ENCODE peak calls at places on chromosomes 11 and 22, in nine cellular contexts. One of them, this sample, is unnamed.

GRCh38 chr11:125338886-125339811 is 156.9 kb downstream of the FEZ1 start:
- DNase-seq in head of caudate nucleus: peak; percentile 33
- DNase-seq in stimulated activated CD4-positive, alpha-beta T cell treated with anti-CD3 and anti-CD28 coated beads, Interleukin-2, amount 100 ng/mL, for 48 hours: no peak
- DNase-seq in neuronal stem cell: no peak
- DNase-seq in nucleus accumbens: no peak
- DNase-seq in SJSA1: no peak
- DNase-seq in iPS-NIHi11: no peak
- DNase-seq in left ventricle myocardium inferior: no peak
- DNase-seq in uterus: peak; percentile 80
- DNase-seq in this sample: no peak

GRCh38 chr11:111765320-111765983 is 737 bp downstream of the PPP2R1B start:
- DNase-seq in left ventricle myocardium inferior: no peak
- DNase-seq in SJSA1: peak; percentile 20
- DNase-seq in nucleus accumbens: no peak
- DNase-seq in head of caudate nucleus: no peak
- DNase-seq in uterus: no peak
- DNase-seq in iPS-NIHi11: peak; percentile 68
- DNase-seq in stimulated activated CD4-positive, alpha-beta T cell treated with anti-CD3 and anti-CD28 coated beads, Interleukin-2, amount 100 ng/mL, for 48 hours: peak; percentile 6
- DNase-seq in neuronal stem cell: no peak
- DNase-seq in this sample: no peak

GRCh38 chr11:8099291-8099899 is 18.4 kb downstream of the TUB start:
- DNase-seq in nucleus accumbens: peak; percentile 64
- DNase-seq in uterus: peak; percentile 77
- DNase-seq in head of caudate nucleus: peak; percentile 88
- DNase-seq in stimulated activated CD4-positive, alpha-beta T cell treated with anti-CD3 and anti-CD28 coated beads, Interleukin-2, amount 100 ng/mL, for 48 hours: peak; percentile 65
- DNase-seq in left ventricle myocardium inferior: peak; percentile 75
- DNase-seq in iPS-NIHi11: peak; percentile 72
- DNase-seq in neuronal stem cell: peak; percentile 63
- DNase-seq in SJSA1: peak; percentile 21
- DNase-seq in this sample: peak; percentile 59

GRCh38 chr11:57638005-57638760 is 11.5 kb downstream of the YPEL4 start:
- DNase-seq in neuronal stem cell: peak; percentile 93
- DNase-seq in nucleus accumbens: peak; percentile 65
- DNase-seq in stimulated activated CD4-positive, alpha-beta T cell treated with anti-CD3 and anti-CD28 coated beads, Interleukin-2, amount 100 ng/mL, for 48 hours: no peak
- DNase-seq in left ventricle myocardium inferior: peak; percentile 63
- DNase-seq in iPS-NIHi11: peak; percentile 97
- DNase-seq in uterus: peak; percentile 82
- DNase-seq in SJSA1: peak; percentile 74
- DNase-seq in head of caudate nucleus: peak; percentile 82
- DNase-seq in this sample: no peak

GRCh38 chr22:25627271-25627848 is 62.9 kb downstream of the GRK3 start:
- DNase-seq in SJSA1: peak; percentile 39
- DNase-seq in iPS-NIHi11: no peak
- DNase-seq in stimulated activated CD4-positive, alpha-beta T cell treated with anti-CD3 and anti-CD28 coated beads, Interleukin-2, amount 100 ng/mL, for 48 hours: no peak
- DNase-seq in head of caudate nucleus: no peak
- DNase-seq in left ventricle myocardium inferior: no peak
- DNase-seq in neuronal stem cell: no peak
- DNase-seq in nucleus accumbens: no peak
- DNase-seq in uterus: no peak
- DNase-seq in this sample: no peak

GRCh38 chr11:104524276-104524675 is 360.3 kb upstream of the PDGFD start:
- DNase-seq in left ventricle myocardium inferior: no peak
- DNase-seq in uterus: no peak
- DNase-seq in SJSA1: no peak
- DNase-seq in head of caudate nucleus: no peak
- DNase-seq in neuronal stem cell: no peak
- DNase-seq in nucleus accumbens: no peak
- DNase-seq in iPS-NIHi11: no peak
- DNase-seq in stimulated activated CD4-positive, alpha-beta T cell treated with anti-CD3 and anti-CD28 coated beads, Interleukin-2, amount 100 ng/mL, for 48 hours: no peak
- DNase-seq in this sample: no peak

GRCh38 chr22:36471341-36471821 is 10.1 kb downstream of the TXN2 start:
- DNase-seq in uterus: no peak
- DNase-seq in iPS-NIHi11: no peak
- DNase-seq in stimulated activated CD4-positive, alpha-beta T cell treated with anti-CD3 and anti-CD28 coated beads, Interleukin-2, amount 100 ng/mL, for 48 hours: no peak
- DNase-seq in SJSA1: peak; percentile 57
- DNase-seq in neuronal stem cell: no peak
- DNase-seq in nucleus accumbens: no peak
- DNase-seq in left ventricle myocardium inferior: no peak
- DNase-seq in head of caudate nucleus: no peak
- DNase-seq in this sample: no peak

GRCh38 chr11:27718853-27719574 is 18.8 kb upstream of the BDNF start:
- DNase-seq in nucleus accumbens: no peak
- DNase-seq in head of caudate nucleus: no peak
- DNase-seq in SJSA1: peak; percentile 61
- DNase-seq in iPS-NIHi11: peak; percentile 68
- DNase-seq in neuronal stem cell: peak; percentile 70
- DNase-seq in uterus: no peak
- DNase-seq in stimulated activated CD4-positive, alpha-beta T cell treated with anti-CD3 and anti-CD28 coated beads, Interleukin-2, amount 100 ng/mL, for 48 hours: no peak
- DNase-seq in left ventricle myocardium inferior: peak; percentile 22
- DNase-seq in this sample: no peak